ENCODE peak calls at places on chromosomes 3 and 15, in six cellular contexts. H, P, C, U, G and L are unnamed samples.
A peak's percentile ranks its signal among the peaks of the same experiment; 100 is the strongest.

GRCh38 chr15:66873856-66874255 is 171.8 kb downstream of the SMAD6 start:
- DNase-seq in U (no peak), H (no peak), C (no peak), G (no peak), P (no peak), L (no peak)

GRCh38 chr15:62561572-62561970 is 396.5 kb upstream of the C2CD4B start:
- DNase-seq in G (no peak), P (no peak), U (no peak), H (no peak), C (no peak), L (no peak)

GRCh38 chr3:180036678-180037455 is at the start of gene PEX5L:
- DNase-seq in P (no peak), G (peak; percentile 33), U (no peak), H (peak; percentile 82), C (peak; percentile 2), L (peak; percentile 63)

GRCh38 chr3:66480666-66481065 is 20.2 kb downstream of the LRIG1 start:
- DNase-seq in U (no peak), C (peak; percentile 45), G (no peak), H (no peak), P (peak; percentile 40), L (no peak)

GRCh38 chr15:70859322-70859908 is 5.5 kb upstream of the LARP6 start:
- DNase-seq in P (no peak), G (no peak), H (no peak), C (peak; percentile 29), U (no peak), L (no peak)

GRCh38 chr3:183489455-183490210 is 61.2 kb upstream of the MCF2L2 start:
- DNase-seq in P (no peak), C (no peak), U (no peak), G (no peak), H (no peak), L (no peak)

GRCh38 chr15:41691471-41691870 is 31.3 kb downstream of the MGA start:
- DNase-seq in H (no peak), C (no peak), U (no peak), P (no peak), G (no peak), L (peak; percentile 26)

GRCh38 chr15:31360843-31361763 is 34.5 kb downstream of the KLF13 start:
- DNase-seq in G (no peak), U (no peak), C (no peak), H (peak; percentile 39), P (no peak), L (peak; percentile 92)

GRCh38 chr3:115401891-115402501 is 221.3 kb upstream of the GAP43 start:
- DNase-seq in G (no peak), U (no peak), P (no peak), H (no peak), C (no peak), L (no peak)

GRCh38 chr15:81292516-81293001 is 31.4 kb downstream of the STARD5 start:
- DNase-seq in U (no peak), C (no peak), H (no peak), P (peak; percentile 74), G (no peak), L (no peak)

GRCh38 chr3:135514064-135514455 is 451.5 kb upstream of the PPP2R3A start:
- DNase-seq in G (no peak), U (no peak), P (no peak), H (no peak), C (no peak), L (no peak)

GRCh38 chr15:90004671-90005070 is 3.5 kb downstream of the ZNF710 start:
- DNase-seq in P (no peak), H (no peak), U (no peak), G (no peak), C (peak; percentile 71), L (peak; percentile 87)

GRCh38 chr3:141556034-141556433 is 69.2 kb downstream of the RASA2 start:
- DNase-seq in G (no peak), U (no peak), H (no peak), C (no peak), P (no peak), L (no peak)

GRCh38 chr3:55143928-55144671 is 216.2 kb upstream of the LRTM1 start:
- DNase-seq in U (no peak), P (no peak), C (no peak), G (no peak), H (no peak), L (no peak)

GRCh38 chr3:44555753-44556152 is 760 bp downstream of the ZKSCAN7 start:
- DNase-seq in U (no peak), H (peak; percentile 51), P (no peak), G (no peak), C (peak; percentile 8), L (no peak)

GRCh38 chr3:186013312-186013711 is 75.5 kb upstream of the TRA2B start:
- DNase-seq in H (no peak), U (no peak), C (no peak), G (no peak), P (no peak), L (no peak)

GRCh38 chr15:25568751-25569150 is 129.9 kb upstream of the UBE3A start:
- DNase-seq in G (no peak), C (no peak), P (no peak), U (no peak), H (no peak), L (no peak)

GRCh38 chr15:34619151-34619550 is 35.7 kb upstream of the GOLGA8B start:
- DNase-seq in H (no peak), G (no peak), C (no peak), P (no peak), U (no peak), L (no peak)

GRCh38 chr3:168864107-168865021 is 768.6 kb upstream of the GOLIM4 start:
- DNase-seq in P (no peak), U (no peak), C (no peak), G (no peak), H (no peak), L (no peak)

GRCh38 chr15:23670970-23671369 is 16.1 kb downstream of the NDN start:
- DNase-seq in U (no peak), H (no peak), G (no peak), P (no peak), C (peak; percentile 3), L (no peak)

GRCh38 chr15:71055461-71055860 is 59.8 kb upstream of the THSD4 start:
- DNase-seq in C (no peak), U (no peak), H (no peak), P (no peak), G (no peak), L (no peak)

GRCh38 chr15:61095804-61096506 is 133.1 kb downstream of the RORA start:
- DNase-seq in P (no peak), G (no peak), H (no peak), C (no peak), U (no peak), L (no peak)

GRCh38 chr15:77824361-77824985 is 191.8 kb upstream of the LINGO1 start:
- DNase-seq in H (no peak), C (no peak), P (no peak), U (no peak), G (no peak), L (no peak)

GRCh38 chr15:77826006-77826695 is 193.4 kb upstream of the LINGO1 start:
- DNase-seq in G (no peak), U (no peak), C (no peak), P (no peak), H (no peak), L (no peak)

GRCh38 chr15:77823736-77824135 is 191.0 kb upstream of the LINGO1 start:
- DNase-seq in H (no peak), C (no peak), U (no peak), G (no peak), P (no peak), L (no peak)

GRCh38 chr15:77825546-77825945 is 192.8 kb upstream of the LINGO1 start:
- DNase-seq in P (no peak), C (no peak), G (no peak), U (no peak), H (no peak), L (no peak)

DNA sequence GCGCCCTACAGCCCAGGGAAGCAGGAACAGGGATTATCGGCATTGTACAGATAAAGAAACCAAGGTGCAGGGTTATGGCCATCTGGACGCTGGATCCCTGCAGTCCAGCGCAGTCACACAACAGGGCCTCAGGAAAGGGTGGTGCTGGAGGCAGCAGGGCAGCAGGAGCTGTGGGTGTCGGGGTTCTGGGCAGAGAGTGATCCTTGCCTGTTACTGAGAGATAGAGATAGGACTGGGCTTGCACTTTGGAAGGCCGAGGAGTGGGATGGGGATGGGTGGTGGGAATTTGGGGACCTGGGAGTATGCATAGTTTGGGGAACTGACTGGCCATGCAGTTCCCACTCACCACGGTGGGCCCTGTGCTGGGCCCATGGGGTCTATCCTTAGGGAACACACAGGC is 192.4 kb upstream of the LINGO1 start:
- DNase-seq in P (no peak), U (no peak), C (no peak), G (no peak), H (no peak), L (no peak)
- TF ChIP-seq CTCF in P (no peak), U (no peak), C (no peak), G (no peak), H (no peak), L (no peak)

GRCh38 chr3:119227064-119227850 is 13.4 kb downstream of the B4GALT4 start:
- DNase-seq in H (no peak), P (no peak), U (no peak), C (peak; percentile 15), G (no peak), L (no peak)
- TF ChIP-seq GABPA in H (no peak), P (no peak), U (no peak), C (no peak), G (no peak), L (no peak)

DNA sequence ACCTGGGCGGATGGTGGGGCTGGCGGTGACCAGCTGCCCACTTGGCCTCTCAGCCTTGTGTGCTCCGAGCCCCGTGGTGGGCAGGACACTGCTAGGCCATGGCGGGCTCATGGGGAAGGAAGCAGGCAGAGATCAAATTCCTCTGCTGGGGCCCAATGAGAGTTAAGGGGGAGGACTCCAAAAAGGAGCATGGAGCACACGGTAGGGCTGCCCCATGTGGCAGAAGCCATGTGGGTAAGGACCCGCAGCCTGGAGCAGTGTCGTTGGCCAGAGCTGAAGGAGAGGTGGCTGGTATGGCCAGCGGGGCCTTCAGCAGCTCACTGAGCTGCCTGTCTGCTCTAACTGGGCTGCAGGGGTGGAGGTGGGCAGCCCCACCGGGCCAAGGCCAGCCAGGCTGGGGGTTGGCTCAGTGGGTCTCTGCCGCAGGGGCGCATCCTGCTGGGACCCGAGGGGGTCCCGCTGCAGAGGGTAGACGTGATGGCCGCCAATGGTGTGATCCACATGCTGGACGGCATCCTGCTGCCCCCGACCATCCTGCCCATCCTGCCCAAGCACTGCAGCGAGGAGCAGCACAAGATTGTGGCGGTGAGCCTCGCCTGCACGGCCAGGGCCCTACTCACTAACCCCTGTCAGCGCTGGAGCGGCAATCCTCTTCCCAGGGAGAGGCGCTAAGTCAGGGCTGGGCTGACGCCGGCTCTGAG is 11.3 kb downstream of the STAB1 start:
- DNase-seq in C (no peak), H (no peak), U (no peak), P (no peak), G (no peak), L (no peak)
- H3K27me3 ChIP-seq in C (peaks cover 5% of the 10 kb centered on the region), H (no peaks in the 10 kb centered on the region), U (peaks cover 11% of the 10 kb centered on the region), P (no peaks in the 10 kb centered on the region), G (no peaks in the 10 kb centered on the region), L (no peaks in the 10 kb centered on the region)

GRCh38 chr3:7508821-7509220 is 647.9 kb downstream of the GRM7 start:
- DNase-seq in P (no peak), H (no peak), G (no peak), C (no peak), U (no peak), L (no peak)

GRCh38 chr3:7503431-7503830 is 642.5 kb downstream of the GRM7 start:
- DNase-seq in U (no peak), H (no peak), P (no peak), C (no peak), G (no peak), L (no peak)

GRCh38 chr3:7506606-7507180 is 645.8 kb downstream of the GRM7 start:
- DNase-seq in U (no peak), H (no peak), P (no peak), C (no peak), G (no peak), L (no peak)

GRCh38 chr3:7504886-7505775 is 644.2 kb downstream of the GRM7 start:
- DNase-seq in P (no peak), U (no peak), C (peak; percentile 4), H (no peak), G (no peak), L (no peak)
- TF ChIP-seq CTCF in P (no peak), U (no peak), C (no peak), H (no peak), G (peak; percentile 46), L (no peak)